ENCODE peak calls at places on chromosome 10, in ten cellular contexts. J is stomach, O is adrenal gland, Y is mesenchymal stem cell, Q is MM.1S, X is IMR-90, T is right atrium auricular region, H is ovary, E is neural progenitor cell, K is heart right ventricle. I is an unnamed sample.

GRCh38 chr10:33396938-33397337 is 62.5 kb upstream of the NRP1 start:
- DNase-seq in J (no peak), O (no peak), Y (no peak), Q (no peak), X (no peak), T (no peak), H (no peak), E (no peak), K (no peak), I (no peak)

GRCh38 chr10:72322280-72323058 is 32.2 kb downstream of the DNAJB12 start:
- DNase-seq in J (no peak), O (no peak), Y (peak; percentile 68), Q (no peak), X (no peak), T (no peak), H (no peak), E (no peak), K (no peak), I (no peak)

GRCh38 chr10:47090903-47091302 is 179.7 kb downstream of the PTPN20 start:
- DNase-seq in J (no peak), O (no peak), Y (no peak), Q (no peak), X (no peak), T (no peak), H (no peak), E (peak; percentile 17), K (no peak), I (no peak)

GRCh38 chr10:2949221-2949947 is 118.0 kb upstream of the PFKP start:
- DNase-seq in J (no peak), O (no peak), Y (no peak), Q (no peak), X (no peak), T (no peak), H (no peak), E (no peak), K (no peak), I (no peak)

GRCh38 chr10:90181251-90181691 is 479.9 kb downstream of the KIF20B start:
- DNase-seq in J (no peak), O (no peak), Y (peak; percentile 30), Q (no peak), X (no peak), T (no peak), H (no peak), E (no peak), K (no peak), I (no peak)

GRCh38 chr10:112140110-112140755 is 43.3 kb downstream of the GPAM start:
- DNase-seq in J (peak; percentile 70), O (peak; percentile 64), Y (peak; percentile 69), Q (peak; percentile 90), X (peak; percentile 59), T (peak; percentile 60), H (peak; percentile 37), E (peak; percentile 92), K (peak; percentile 45), I (peak; percentile 41)

GRCh38 chr10:93222211-93222754 is 148.6 kb downstream of the CYP26A1 start:
- DNase-seq in J (no peak), O (no peak), Y (peak; percentile 16), Q (no peak), X (no peak), T (no peak), H (no peak), E (no peak), K (no peak), I (no peak)

GRCh38 chr10:10845826-10846225 is 171.8 kb upstream of the CELF2 start:
- DNase-seq in J (no peak), O (no peak), Y (no peak), Q (no peak), X (no peak), T (no peak), H (no peak), E (no peak), K (no peak), I (no peak)

GRCh38 chr10:80196270-80196949 is 8.9 kb downstream of the ANXA11 start:
- DNase-seq in J (peak; percentile 90), O (peak; percentile 60), Y (no peak), Q (peak; percentile 89), X (peak; percentile 61), T (peak; percentile 80), H (no peak), E (no peak), K (no peak), I (peak; percentile 59)

GRCh38 chr10:35216303-35216905 is 89.8 kb downstream of the CREM start:
- DNase-seq in J (peak; percentile 33), O (peak; percentile 72), Y (peak; percentile 28), Q (no peak), X (peak; percentile 21), T (no peak), H (no peak), E (no peak), K (peak; percentile 22), I (no peak)

GRCh38 chr10:98314577-98315284 is 46.7 kb upstream of the LOXL4 start:
- DNase-seq in J (peak; percentile 43), O (peak; percentile 76), Y (no peak), Q (no peak), X (no peak), T (peak; percentile 80), H (no peak), E (no peak), K (no peak), I (no peak)

GRCh38 chr10:89404082-89404481 is 10.3 kb upstream of the IFIT5 start:
- DNase-seq in J (peak; percentile 34), O (no peak), Y (no peak), Q (no peak), X (peak; percentile 12), T (no peak), H (no peak), E (no peak), K (no peak), I (no peak)

GRCh38 chr10:47418321-47418720 is 34.2 kb upstream of the ZNF488 start:
- DNase-seq in J (no peak), O (no peak), Y (no peak), Q (no peak), X (no peak), T (no peak), H (no peak), E (no peak), K (no peak), I (no peak)

GRCh38 chr10:79331226-79331625 is 16.0 kb upstream of the PPIF start:
- DNase-seq in J (no peak), O (no peak), Y (no peak), Q (no peak), X (peak; percentile 29), T (no peak), H (no peak), E (no peak), K (no peak), I (no peak)

GRCh38 chr10:62813981-62814380 is 2.2 kb downstream of the EGR2 start:
- DNase-seq in J (no peak), O (no peak), Y (no peak), Q (no peak), X (no peak), T (no peak), H (no peak), E (no peak), K (no peak), I (no peak)

GRCh38 chr10:15313844-15314243 is 57.2 kb downstream of the FAM171A1 start:
- DNase-seq in J (no peak), O (peak; percentile 24), Y (peak; percentile 71), Q (no peak), X (no peak), T (no peak), H (no peak), E (no peak), K (no peak), I (no peak)

GRCh38 chr10:128774979-128775378 is 648.8 kb upstream of the MKI67 start:
- DNase-seq in J (no peak), O (no peak), Y (no peak), Q (no peak), X (no peak), T (no peak), H (no peak), E (no peak), K (no peak), I (no peak)

GRCh38 chr10:36670616-36671402 is 454.6 kb upstream of the ANKRD30A start:
- DNase-seq in J (no peak), O (no peak), Y (peak; percentile 30), Q (no peak), X (peak; percentile 17), T (no peak), H (no peak), E (no peak), K (no peak), I (no peak)

GRCh38 chr10:24091294-24091693 is 117.6 kb upstream of the KIAA1217 start:
- DNase-seq in J (no peak), O (no peak), Y (no peak), Q (no peak), X (no peak), T (no peak), H (no peak), E (no peak), K (no peak), I (no peak)
- H3K27ac ChIP-seq in J (no peak overlapping the region), O (no peak overlapping the region), Y (no peak overlapping the region), Q (no peak overlapping the region), X (no peak overlapping the region), T (no peak overlapping the region), H (no peak overlapping the region), E (no peak overlapping the region), K (peak overlapping the region; percentile 9), I (no peak overlapping the region)

GRCh38 chr10:133129854-133130495 is 30.0 kb upstream of the KNDC1 start:
- DNase-seq in J (no peak), O (peak; percentile 10), Y (no peak), Q (no peak), X (no peak), T (no peak), H (peak; percentile 6), E (no peak), K (no peak), I (no peak)
- H3K9me3 ChIP-seq in J (no peaks in the 10 kb centered on the region), O (no peaks in the 10 kb centered on the region), Y (no peaks in the 10 kb centered on the region), Q (no peaks in the 10 kb centered on the region), X (peaks cover 1% of the 10 kb centered on the region), T (no peaks in the 10 kb centered on the region), H (no peaks in the 10 kb centered on the region), E (no peaks in the 10 kb centered on the region), K (no peaks in the 10 kb centered on the region), I (no peaks in the 10 kb centered on the region)

GRCh38 chr10:121596668-121597503 is 1.4 kb downstream of the FGFR2 start:
- DNase-seq in J (peak; percentile 36), O (peak; percentile 71), Y (peak; percentile 42), Q (no peak), X (no peak), T (peak; percentile 61), H (peak; percentile 76), E (peak; percentile 91), K (peak; percentile 24), I (no peak)
- H3K27ac ChIP-seq in J (peak overlapping the region; percentile 86), O (peak overlapping the region; percentile 68), Y (no peak overlapping the region), Q (no peak overlapping the region), X (no peak overlapping the region), T (peak overlapping the region; percentile 83), H (no peak overlapping the region), E (peak overlapping the region; percentile 99), K (no peak overlapping the region), I (no peak overlapping the region)

DNA sequence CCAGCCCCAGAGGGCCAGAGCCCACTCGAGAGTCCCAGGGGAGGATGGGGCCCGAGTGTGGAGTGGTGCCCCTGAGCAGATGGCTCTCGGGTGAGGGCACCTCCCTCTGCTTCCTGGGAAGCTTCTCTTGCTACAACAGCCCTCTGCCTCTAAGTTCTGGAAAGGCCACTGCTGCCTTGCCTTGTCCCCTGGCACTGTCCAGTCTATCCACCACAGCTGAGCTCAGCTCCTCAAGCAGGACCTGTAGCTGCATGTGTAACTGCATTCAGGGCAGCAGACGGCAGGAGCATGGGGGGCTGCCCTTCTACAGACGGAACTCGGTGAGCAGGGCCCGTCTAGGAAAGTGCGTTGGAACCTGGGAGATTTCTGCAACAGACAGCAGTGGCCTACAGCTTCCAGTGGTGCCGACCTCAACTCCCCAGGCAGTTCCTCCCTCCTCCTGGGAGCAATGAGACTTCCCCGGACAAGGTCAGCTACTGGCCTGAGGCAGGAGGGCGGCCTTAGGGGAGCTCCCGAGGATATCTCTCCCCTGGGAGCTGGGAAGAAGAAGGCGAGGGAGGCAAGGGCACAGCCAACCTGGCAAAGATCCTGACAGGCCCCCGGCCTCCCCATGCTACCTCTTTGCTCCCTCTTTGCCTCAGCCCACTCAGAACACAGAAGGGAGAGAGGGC is 88.5 kb downstream of the DLG5 start:
- DNase-seq in J (no peak), O (peak; percentile 73), Y (no peak), Q (no peak), X (no peak), T (no peak), H (no peak), E (no peak), K (no peak), I (no peak)
- H3K9me3 ChIP-seq in J (no peaks in the 10 kb centered on the region), O (no peaks in the 10 kb centered on the region), Y (no peaks in the 10 kb centered on the region), Q (no peaks in the 10 kb centered on the region), X (no peaks in the 10 kb centered on the region), T (no peaks in the 10 kb centered on the region), H (no peaks in the 10 kb centered on the region), E (no peaks in the 10 kb centered on the region), K (no peaks in the 10 kb centered on the region), I (no peaks in the 10 kb centered on the region)

I was measured in CD8-positive, alpha-beta memory T cell.